ENCODE peak calls at places on chromosomes 12 and 14, in four cellular contexts. One of them, this sample, is unnamed.

GRCh38 chr14:61215222-61216010 is 65.7 kb downstream of the TMEM30B start:
- DNase-seq in epithelial cell of esophagus: no peak
- DNase-seq in islet precursor cell: no peak
- DNase-seq in HEK293T: no peak
- DNase-seq in this sample: no peak

GRCh38 chr12:19085090-19085489 is 44.4 kb upstream of the PLEKHA5 start:
- DNase-seq in HEK293T: no peak
- DNase-seq in epithelial cell of esophagus: peak
- DNase-seq in islet precursor cell: no peak
- DNase-seq in this sample: no peak

GRCh38 chr14:55500708-55501107 is 60.3 kb upstream of the TBPL2 start:
- DNase-seq in HEK293T: no peak
- DNase-seq in islet precursor cell: no peak
- DNase-seq in epithelial cell of esophagus: no peak
- DNase-seq in this sample: no peak

GRCh38 chr12:89544027-89544426 is 18.2 kb upstream of the POC1B start:
- DNase-seq in HEK293T: no peak
- DNase-seq in epithelial cell of esophagus: no peak
- DNase-seq in islet precursor cell: peak
- DNase-seq in this sample: no peak

GRCh38 chr12:50050410-50051280 is 6.8 kb upstream of the ASIC1 start:
- DNase-seq in epithelial cell of esophagus: peak
- DNase-seq in islet precursor cell: peak
- DNase-seq in HEK293T: peak
- DNase-seq in this sample: no peak

GRCh38 chr14:100275214-100275613 is 31.0 kb downstream of the SLC25A29 start:
- DNase-seq in islet precursor cell: no peak
- DNase-seq in HEK293T: no peak
- DNase-seq in epithelial cell of esophagus: no peak
- DNase-seq in this sample: peak

GRCh38 chr12:122051231-122051876 is 27.2 kb upstream of the MLXIP start:
- DNase-seq in islet precursor cell: no peak
- DNase-seq in epithelial cell of esophagus: no peak
- DNase-seq in HEK293T: no peak
- DNase-seq in this sample: no peak

GRCh38 chr14:90676356-90676755 is 139.9 kb downstream of the TTC7B start:
- DNase-seq in islet precursor cell: no peak
- DNase-seq in HEK293T: no peak
- DNase-seq in epithelial cell of esophagus: no peak
- DNase-seq in this sample: no peak

GRCh38 chr12:67661311-67662011 is 12.9 kb downstream of the DYRK2 start:
- DNase-seq in HEK293T: no peak
- DNase-seq in islet precursor cell: peak
- DNase-seq in epithelial cell of esophagus: no peak
- DNase-seq in this sample: no peak

GRCh38 chr14:93759781-93760307 is 28.4 kb downstream of the PRIMA1 start:
- DNase-seq in HEK293T: no peak
- DNase-seq in islet precursor cell: no peak
- DNase-seq in epithelial cell of esophagus: no peak
- DNase-seq in this sample: no peak

GRCh38 chr12:66683073-66683472 is 4.2 kb upstream of the GRIP1 start:
- DNase-seq in HEK293T: no peak
- DNase-seq in islet precursor cell: no peak
- DNase-seq in epithelial cell of esophagus: no peak
- DNase-seq in this sample: no peak

GRCh38 chr14:106442857-106443256 is 916.5 kb downstream of the TMEM121 start:
- DNase-seq in HEK293T: peak
- DNase-seq in epithelial cell of esophagus: no peak
- DNase-seq in islet precursor cell: no peak
- DNase-seq in this sample: no peak